ENCODE peak calls at places on chromosomes 7 and 10, in nine cellular contexts. K is prostate gland, H is spleen, S is A549, E is fibroblast of mammary gland, N is fibroblast of the aortic adventitia, P is suprapubic skin, B is tibial nerve, D is AG10803. X is an unnamed sample.

GRCh38 chr10:6912424-6912823 is 332.3 kb upstream of the PRKCQ start:
- DNase-seq in K (peak; percentile 18), E (peak; percentile 30), S (no peak), D (no peak), N (peak; percentile 89), P (no peak), B (no peak), H (no peak), X (no peak)

GRCh38 chr10:122485670-122486069 is 24.3 kb downstream of the HTRA1 start:
- DNase-seq in P (no peak), D (no peak), K (no peak), H (no peak), E (peak; percentile 51), S (no peak), N (peak; percentile 45), B (no peak), X (no peak)

GRCh38 chr10:79947083-79947415 is 1.9 kb downstream of the SFTPD start:
- DNase-seq in H (no peak), E (no peak), N (no peak), D (no peak), B (no peak), S (no peak), K (no peak), P (peak; percentile 41), X (no peak)

GRCh38 chr10:3666525-3667302 is 118.3 kb downstream of the KLF6 start:
- DNase-seq in H (peak; percentile 90), D (no peak), S (no peak), B (no peak), K (no peak), E (no peak), P (no peak), N (no peak), X (no peak)

GRCh38 chr7:115127399-115128021 is 205.6 kb downstream of the MDFIC start:
- DNase-seq in D (no peak), N (no peak), H (no peak), K (peak; percentile 25), S (no peak), P (no peak), B (no peak), E (no peak), X (no peak)

GRCh38 chr10:133452453-133452852 is 1.3 kb upstream of the SCART1 start:
- DNase-seq in E (no peak), B (no peak), S (no peak), N (no peak), P (no peak), D (no peak), K (no peak), H (no peak), X (no peak)

GRCh38 chr7:84975586-84976185 is 211.2 kb downstream of the SEMA3D start:
- DNase-seq in K (no peak), P (no peak), E (peak; percentile 44), D (peak; percentile 57), H (no peak), N (peak; percentile 23), B (no peak), S (no peak), X (no peak)

GRCh38 chr7:13988765-13989137 is 715 bp downstream of the ETV1 start:
- DNase-seq in E (peak; percentile 60), K (no peak), P (no peak), S (no peak), B (no peak), H (no peak), D (peak; percentile 3), N (peak; percentile 26), X (no peak)

GRCh38 chr10:68725016-68725415 is 4.0 kb downstream of the CCAR1 start:
- DNase-seq in N (no peak), K (no peak), B (no peak), S (no peak), D (no peak), H (no peak), P (no peak), E (no peak), X (no peak)

GRCh38 chr7:24407965-24408364 is 124.0 kb downstream of the NPY start:
- DNase-seq in E (no peak), K (no peak), P (no peak), H (no peak), B (no peak), N (no peak), D (no peak), S (no peak), X (no peak)

GRCh38 chr7:150766334-150766709 is 29.1 kb downstream of the GIMAP5 start:
- DNase-seq in D (no peak), S (no peak), K (no peak), P (no peak), N (no peak), E (no peak), B (no peak), H (no peak), X (no peak)

GRCh38 chr7:124907490-124907889 is 22.1 kb downstream of the POT1 start:
- DNase-seq in N (no peak), P (no peak), H (no peak), D (no peak), K (no peak), E (no peak), S (no peak), B (no peak), X (no peak)

GRCh38 chr10:100377830-100378229 is 30.8 kb downstream of the SCD start:
- DNase-seq in P (no peak), K (no peak), E (no peak), N (no peak), B (no peak), S (no peak), H (no peak), D (no peak), X (no peak)

GRCh38 chr7:124679826-124680225 is 85.8 kb downstream of the GPR37 start:
- DNase-seq in B (no peak), H (no peak), P (no peak), E (no peak), D (no peak), N (no peak), K (no peak), S (no peak), X (no peak)

GRCh38 chr10:124827474-124827873 is 25.9 kb downstream of the ABRAXAS2 start:
- DNase-seq in N (peak; percentile 66), B (no peak), E (peak; percentile 44), D (peak; percentile 24), P (no peak), K (no peak), S (peak; percentile 66), H (no peak), X (no peak)

GRCh38 chr10:106355450-106355849 is 809.1 kb downstream of the SORCS1 start:
- DNase-seq in E (peak; percentile 4), N (peak; percentile 0), H (no peak), B (no peak), K (no peak), P (no peak), D (no peak), S (no peak), X (no peak)
- TF ChIP-seq CTCF in E (peak; percentile 14), N (peak; percentile 21), H (no peak), B (no peak), K (no peak), P (no peak), D (peak; percentile 34), S (no peak), X (no peak)

DNA sequence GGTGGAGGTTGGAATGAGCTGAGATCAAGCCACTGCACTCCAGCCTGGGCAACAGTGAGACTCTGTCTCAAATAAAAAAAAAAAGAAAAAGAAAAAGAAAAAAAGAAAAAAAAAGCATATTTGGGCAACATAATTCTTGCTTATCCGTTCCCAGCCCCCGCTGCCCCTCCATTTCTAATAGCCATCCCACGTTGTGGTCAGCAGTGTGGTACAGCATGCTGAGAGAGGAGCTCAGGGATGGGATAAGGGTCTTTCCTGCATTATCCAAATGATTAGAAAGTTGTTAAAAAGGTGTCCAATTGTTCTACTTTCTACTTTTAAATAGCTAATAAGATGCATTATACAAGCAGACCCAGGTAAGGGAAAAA is 104.9 kb upstream of the ZNF92 start:
- DNase-seq in H (no peak), E (no peak), K (no peak), S (no peak), N (no peak), P (no peak), B (no peak), D (no peak), X (no peak)
- H3K4me3 ChIP-seq in H (no peak overlapping the region), E (no peak overlapping the region), K (no peak overlapping the region), S (peak overlapping the region; percentile 79), N (no peak overlapping the region), P (no peak overlapping the region), B (peak overlapping the region; percentile 26), D (no peak overlapping the region), X (no peak overlapping the region)

GRCh38 chr7:520503-521161 is 986 bp upstream of the PDGFA start:
- DNase-seq in D (no peak), E (no peak), S (no peak), P (no peak), N (no peak), B (no peak), K (no peak), H (no peak), X (no peak)
- TF ChIP-seq CTCF in D (no peak), E (no peak), S (peak; percentile 42), P (no peak), N (no peak), B (no peak), K (no peak), H (no peak), X (no peak)

GRCh38 chr7:20283385-20283784 is 47.3 kb upstream of the ITGB8 start:
- DNase-seq in P (no peak), K (no peak), S (no peak), D (no peak), B (no peak), N (no peak), H (no peak), E (no peak), X (no peak)

GRCh38 chr7:20282960-20283359 is 47.7 kb upstream of the ITGB8 start:
- DNase-seq in P (no peak), K (no peak), S (no peak), E (no peak), D (no peak), N (no peak), B (no peak), H (no peak), X (no peak)

GRCh38 chr7:20283997-20284396 is 46.7 kb upstream of the ITGB8 start:
- DNase-seq in S (no peak), D (no peak), E (no peak), H (no peak), N (no peak), K (no peak), P (no peak), B (no peak), X (no peak)

GRCh38 chr7:20287317-20287716 is 43.4 kb upstream of the ITGB8 start:
- DNase-seq in K (no peak), S (no peak), E (no peak), D (no peak), H (no peak), N (no peak), B (no peak), P (no peak), X (no peak)

GRCh38 chr7:20284398-20285143 is 46.1 kb upstream of the ITGB8 start:
- DNase-seq in H (no peak), K (no peak), N (no peak), E (peak; percentile 20), D (no peak), S (no peak), P (no peak), B (no peak), X (no peak)
- H3K4me3 ChIP-seq in H (no peak overlapping the region), K (no peak overlapping the region), N (no peak overlapping the region), E (no peak overlapping the region), D (no peak overlapping the region), S (no peak overlapping the region), P (no peak overlapping the region), B (no peak overlapping the region), X (no peak overlapping the region)

X was measured in esophagus squamous epithelium.